ENCODE peak calls at places on chromosomes 3 and 15, in nine cellular contexts. H is AG09309, K is lower lobe of right lung, E is upper lobe of right lung, M is mammary epithelial cell, D is DND-41, F is mucosa of descending colon, A is GM12878, V is retinal pigment epithelial cell. T is an unnamed sample.

GRCh38 chr15:35141743-35142356 is 56.8 kb upstream of the NANOGP8 start:
- DNase-seq in H (peak), K (no peak), F (no peak), E (no peak), M (peak), D (no peak), V (peak), A (no peak), T (no peak)

GRCh38 chr15:98292442-98293240 is 332.1 kb downstream of the ARRDC4 start:
- DNase-seq in H (no peak), V (no peak), D (peak), E (peak), M (peak), F (peak), K (no peak), A (no peak), T (peak)

GRCh38 chr15:98776607-98777281 is 128.4 kb downstream of the IGF1R start:
- DNase-seq in D (peak), H (no peak), M (peak), V (peak), K (peak), A (peak), F (no peak), E (peak), T (no peak)

GRCh38 chr15:69126054-69126469 is 34.4 kb upstream of the GLCE start:
- DNase-seq in H (peak), V (no peak), A (no peak), F (no peak), K (no peak), E (no peak), M (no peak), D (no peak), T (no peak)

GRCh38 chr15:74320358-74321247 is 46.8 kb downstream of the CYP11A1 start:
- DNase-seq in V (no peak), F (peak), E (no peak), M (peak), K (no peak), A (no peak), H (no peak), D (peak), T (no peak)

GRCh38 chr3:42009456-42009855 is 47.6 kb upstream of the ULK4 start:
- DNase-seq in M (no peak), E (no peak), D (no peak), A (no peak), K (no peak), V (no peak), H (no peak), F (no peak), T (no peak)

GRCh38 chr3:196553551-196553950 is 14.8 kb downstream of the WDR53 start:
- DNase-seq in D (no peak), H (no peak), E (no peak), V (no peak), A (no peak), F (no peak), K (no peak), M (no peak), T (no peak)

GRCh38 chr3:101085752-101086151 is 92.5 kb upstream of the ABI3BP start:
- DNase-seq in A (no peak), H (no peak), V (no peak), K (no peak), F (no peak), D (no peak), E (no peak), M (no peak), T (no peak)

GRCh38 chr15:91549581-91549980 is 303.9 kb upstream of the SLCO3A1 start:
- DNase-seq in D (no peak), H (no peak), E (no peak), M (no peak), F (no peak), K (no peak), A (no peak), V (no peak), T (no peak)

GRCh38 chr3:32325957-32326356 is 65.7 kb upstream of the CMTM7 start:
- DNase-seq in V (peak), E (no peak), F (no peak), M (peak), A (no peak), K (no peak), H (no peak), D (no peak), T (no peak)

GRCh38 chr3:142633073-142633472 is 36.9 kb downstream of the PLS1 start:
- DNase-seq in V (no peak), D (no peak), F (no peak), H (no peak), K (no peak), E (no peak), M (no peak), A (no peak), T (no peak)

GRCh38 chr15:83250766-83251165 is 33.7 kb downstream of the BNC1 start:
- DNase-seq in K (no peak), H (no peak), A (no peak), M (peak), F (no peak), E (no peak), D (no peak), V (no peak), T (no peak)

GRCh38 chr15:29672923-29673809 is 149.1 kb downstream of the TJP1 start:
- DNase-seq in M (no peak), A (no peak), D (no peak), V (no peak), E (no peak), F (no peak), H (no peak), K (no peak), T (no peak)

GRCh38 chr3:149860881-149861280 is 47.9 kb downstream of the RNF13 start:
- DNase-seq in H (no peak), D (no peak), M (no peak), A (no peak), E (no peak), V (peak), F (no peak), K (no peak), T (no peak)

GRCh38 chr3:160755776-160756304 is at the start of gene PPM1L:
- DNase-seq in H (no peak), F (peak), E (peak), D (peak), K (peak), M (peak), V (no peak), A (no peak), T (peak)

GRCh38 chr15:79185199-79185598 is 94.6 kb upstream of the RASGRF1 start:
- DNase-seq in E (no peak), A (no peak), V (no peak), H (no peak), D (peak), F (no peak), M (no peak), K (no peak), T (no peak)

GRCh38 chr3:77902675-77903074 is 862.8 kb downstream of the ROBO2 start:
- DNase-seq in K (no peak), F (no peak), D (no peak), H (no peak), M (no peak), A (no peak), V (no peak), E (no peak), T (no peak)

GRCh38 chr15:95664435-95664834 is 666.1 kb upstream of the NR2F2 start:
- DNase-seq in H (no peak), E (no peak), M (no peak), K (no peak), F (no peak), V (peak), D (no peak), A (no peak), T (no peak)

GRCh38 chr15:83372434-83372873 is 74.7 kb upstream of the SH3GL3 start:
- DNase-seq in M (peak), A (no peak), F (no peak), V (peak), E (no peak), H (no peak), K (no peak), D (peak), T (no peak)

GRCh38 chr15:62124176-62124952 is 40.7 kb downstream of the C2CD4B start:
- DNase-seq in K (no peak), E (no peak), F (no peak), A (no peak), H (no peak), D (peak), V (no peak), M (no peak), T (no peak)

GRCh38 chr15:29822685-29823459 is 604 bp upstream of the TJP1 start:
- DNase-seq in V (peak), E (peak), K (peak), F (peak), D (no peak), A (no peak), H (no peak), M (peak), T (peak)

GRCh38 chr15:67190813-67191212 is 63.6 kb downstream of the AAGAB start:
- DNase-seq in A (no peak), V (no peak), F (no peak), H (no peak), M (no peak), E (no peak), D (no peak), K (no peak), T (peak)

GRCh38 chr3:129422897-129423296 is 5.5 kb downstream of the EFCAB12 start:
- DNase-seq in E (no peak), H (no peak), V (no peak), M (no peak), F (no peak), A (no peak), D (no peak), K (no peak), T (no peak)

GRCh38 chr3:62888778-62889177 is 13.6 kb upstream of the CADPS start:
- DNase-seq in A (no peak), E (no peak), H (no peak), D (no peak), F (no peak), V (no peak), M (no peak), K (no peak), T (no peak)

GRCh38 chr3:56971816-56972215 is 88.6 kb upstream of the SPATA12 start:
- DNase-seq in F (no peak), H (no peak), E (no peak), M (no peak), D (no peak), K (no peak), A (no peak), V (no peak), T (no peak)

GRCh38 chr15:62706361-62706760 is 336.2 kb upstream of the TPM1 start:
- DNase-seq in V (peak), A (no peak), F (no peak), K (no peak), H (no peak), E (no peak), M (peak), D (no peak), T (no peak)

GRCh38 chr15:27249723-27250160 is 278.8 kb downstream of the GABRG3 start:
- DNase-seq in A (no peak), K (no peak), E (no peak), M (no peak), H (no peak), V (no peak), F (no peak), D (no peak), T (no peak)

GRCh38 chr15:50911001-50911400 is 2.5 kb downstream of the AP4E1 start:
- DNase-seq in A (no peak), H (no peak), E (no peak), K (no peak), V (no peak), F (no peak), D (no peak), M (no peak), T (no peak)

GRCh38 chr3:16143870-16144568 is 30.5 kb upstream of the GALNT15 start:
- DNase-seq in D (no peak), F (no peak), A (no peak), M (no peak), K (no peak), H (no peak), V (no peak), E (no peak), T (no peak)

GRCh38 chr15:91224750-91225380 is 124.8 kb downstream of the SV2B start:
- DNase-seq in D (peak), K (no peak), M (peak), A (peak), E (no peak), H (no peak), V (no peak), F (no peak), T (no peak)

GRCh38 chr3:158104346-158105020 is 1.7 kb downstream of the SHOX2 start:
- DNase-seq in E (no peak), H (no peak), F (no peak), M (no peak), A (no peak), K (no peak), V (no peak), D (no peak), T (no peak)
- TF ChIP-seq CTCF in E (no peak), H (no peak), F (no peak), M (no peak), A (no peak), K (no peak), V (no peak), D (no peak), T (no peak)

GRCh38 chr3:180595536-180595935 is 6.4 kb upstream of the TTC14 start:
- DNase-seq in E (no peak), V (no peak), M (no peak), D (no peak), A (no peak), H (no peak), K (no peak), F (no peak), T (no peak)

GRCh38 chr3:180600473-180600872 is 1.5 kb upstream of the TTC14 start:
- DNase-seq in V (no peak), D (no peak), M (no peak), E (no peak), F (no peak), K (no peak), H (no peak), A (no peak), T (no peak)

GRCh38 chr3:180590396-180590795 is 11.6 kb upstream of the TTC14 start:
- DNase-seq in D (no peak), K (no peak), A (no peak), E (no peak), F (no peak), M (no peak), V (no peak), H (no peak), T (no peak)

DNA sequence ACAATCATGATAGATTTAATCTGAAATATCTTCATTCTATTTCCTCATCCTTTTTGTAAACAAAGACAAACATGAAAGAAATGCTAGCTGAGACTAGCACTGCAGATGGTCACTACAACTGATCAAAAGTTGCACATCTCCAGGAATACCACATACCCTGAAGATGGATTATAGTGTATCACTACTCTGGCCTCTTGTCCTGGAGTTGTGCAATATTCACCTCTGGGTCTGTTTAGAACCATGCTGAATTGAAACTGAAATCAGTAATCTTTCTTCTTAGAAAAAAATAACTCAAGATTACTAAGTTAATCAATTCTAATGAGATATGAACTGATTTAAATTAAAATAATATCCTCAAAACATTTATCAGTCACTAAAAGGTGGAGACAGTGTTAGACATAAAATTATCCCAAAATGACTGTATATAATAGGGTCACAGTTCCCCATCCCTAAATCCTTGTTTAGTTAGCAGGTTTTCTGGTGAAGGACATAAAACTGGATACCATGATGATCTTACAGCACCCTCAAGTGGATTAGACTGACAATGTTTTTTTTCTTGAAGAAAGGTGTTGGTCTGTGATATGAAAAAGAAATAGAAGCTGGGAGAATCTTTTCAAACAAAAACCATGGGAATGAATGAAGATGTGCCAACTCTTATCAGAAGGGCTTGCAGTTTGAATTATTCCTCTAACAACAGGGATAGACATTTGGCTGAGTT is 7.2 kb upstream of the TTC14 start:
- DNase-seq in H (peak), E (no peak), M (peak), A (peak), K (no peak), V (peak), D (no peak), F (no peak), T (no peak)
- TF ChIP-seq CTCF in H (peak), E (peak), M (peak), A (peak), K (no peak), V (peak), D (peak), F (no peak), T (peak)

DNA sequence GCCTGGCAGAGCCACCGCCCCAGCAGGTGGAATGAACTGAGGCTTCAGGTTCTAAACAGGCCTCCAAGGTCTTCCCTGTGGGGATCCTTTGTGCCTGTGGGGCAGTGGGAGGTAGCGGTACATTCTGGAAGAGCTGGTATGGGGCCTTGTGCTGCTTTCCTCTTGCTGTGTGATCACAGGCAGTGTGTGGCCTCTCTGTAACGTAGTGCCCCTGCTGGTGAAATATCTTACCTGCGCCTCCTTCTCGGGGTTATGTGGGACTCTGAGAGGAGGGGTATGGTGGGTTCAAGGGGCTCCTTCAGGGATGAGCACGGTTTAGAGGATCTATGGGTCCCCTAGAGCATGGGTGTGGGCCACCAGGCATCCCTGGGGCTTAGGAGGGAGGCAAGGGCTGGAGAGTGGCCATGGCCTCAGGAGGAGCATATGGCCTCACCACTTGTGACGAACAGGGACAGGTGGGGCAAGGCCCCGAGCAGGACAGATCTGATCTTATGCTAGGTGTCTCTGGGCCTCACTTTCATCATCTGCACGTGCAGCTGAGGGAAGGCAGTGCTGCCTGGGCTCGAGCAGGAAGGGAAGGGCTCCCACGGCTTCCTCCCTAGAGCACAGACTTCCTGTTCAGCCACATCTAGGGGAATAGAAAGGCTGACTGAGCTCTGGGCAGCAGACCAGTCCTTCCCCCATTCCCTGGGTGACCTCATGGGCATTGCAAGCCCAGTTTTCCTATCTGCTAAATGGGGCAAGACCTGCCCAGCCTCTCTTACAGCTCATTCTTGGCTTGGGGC is 1.9 kb upstream of the ALS2CL start:
- DNase-seq in M (no peak), A (no peak), H (no peak), E (peak), V (no peak), K (peak), F (peak), D (peak), T (no peak)
- TF ChIP-seq CTCF in M (peak), A (peak), H (peak), E (peak), V (peak), K (peak), F (no peak), D (peak), T (peak)

GRCh38 chr3:189080745-189081144 is 91.0 kb upstream of the TPRG1 start:
- DNase-seq in M (no peak), D (peak), E (no peak), F (no peak), A (no peak), H (no peak), V (no peak), K (no peak), T (no peak)
- TF ChIP-seq CTCF in M (no peak), D (no peak), E (no peak), F (no peak), A (no peak), H (no peak), V (no peak), K (no peak), T (no peak)

GRCh38 chr3:14410501-14411165 is 8.2 kb downstream of the SLC6A6 start:
- DNase-seq in E (peak), M (peak), H (peak), K (peak), F (no peak), V (peak), D (no peak), A (no peak), T (no peak)

GRCh38 chr3:14413381-14414071 is 11.1 kb downstream of the SLC6A6 start:
- DNase-seq in D (no peak), E (peak), M (no peak), F (no peak), V (no peak), H (no peak), A (no peak), K (peak), T (no peak)

GRCh38 chr3:14412831-14413380 is 10.5 kb downstream of the SLC6A6 start:
- DNase-seq in A (no peak), D (no peak), M (no peak), F (no peak), K (no peak), V (no peak), E (no peak), H (no peak), T (no peak)

GRCh38 chr3:14411166-14411526 is 8.7 kb downstream of the SLC6A6 start:
- DNase-seq in M (no peak), A (no peak), V (no peak), E (peak), K (peak), D (no peak), H (no peak), F (no peak), T (no peak)

GRCh38 chr3:14411988-14412387 is 9.6 kb downstream of the SLC6A6 start:
- DNase-seq in F (no peak), A (no peak), H (no peak), D (no peak), V (no peak), K (no peak), E (no peak), M (no peak), T (no peak)
- TF ChIP-seq CTCF in F (no peak), A (peak), H (peak), D (peak), V (peak), K (no peak), E (no peak), M (no peak), T (peak)

GRCh38 chr15:75688278-75688557 is 24.4 kb downstream of the CSPG4 start:
- DNase-seq in D (no peak), H (no peak), M (no peak), F (no peak), K (no peak), V (no peak), E (no peak), A (no peak), T (no peak)

GRCh38 chr15:75682181-75683135 is 30.2 kb downstream of the CSPG4 start:
- DNase-seq in D (no peak), M (no peak), E (no peak), V (no peak), A (no peak), F (no peak), K (no peak), H (no peak), T (no peak)

GRCh38 chr15:75685195-75685594 is 27.5 kb downstream of the CSPG4 start:
- DNase-seq in E (no peak), A (no peak), H (no peak), F (no peak), D (no peak), K (no peak), M (no peak), V (no peak), T (no peak)

GRCh38 chr15:75687486-75688277 is 25.0 kb downstream of the CSPG4 start:
- DNase-seq in D (no peak), A (no peak), V (no peak), F (no peak), M (no peak), H (no peak), E (no peak), K (no peak), T (no peak)

GRCh38 chr15:75684648-75685047 is 28.0 kb downstream of the CSPG4 start:
- DNase-seq in K (no peak), A (no peak), M (no peak), H (no peak), D (no peak), E (no peak), F (no peak), V (no peak), T (no peak)
- TF ChIP-seq CTCF in K (no peak), A (no peak), M (no peak), H (no peak), D (no peak), E (no peak), F (no peak), V (no peak), T (no peak)

GRCh38 chr3:178152988-178153387 is 383.2 kb upstream of the KCNMB2 start:
- DNase-seq in M (no peak), H (no peak), K (no peak), F (no peak), D (no peak), E (no peak), A (no peak), V (no peak), T (no peak)

GRCh38 chr3:178146406-178146831 is 389.8 kb upstream of the KCNMB2 start:
- DNase-seq in A (no peak), K (no peak), H (peak), D (no peak), M (no peak), V (peak), F (no peak), E (no peak), T (no peak)

GRCh38 chr3:178155521-178155920 is 380.7 kb upstream of the KCNMB2 start:
- DNase-seq in M (no peak), D (no peak), A (no peak), E (no peak), K (no peak), F (no peak), H (no peak), V (no peak), T (no peak)

GRCh38 chr3:178152010-178152409 is 384.2 kb upstream of the KCNMB2 start:
- DNase-seq in E (no peak), D (no peak), V (no peak), F (no peak), K (no peak), M (no peak), H (no peak), A (no peak), T (no peak)
- TF ChIP-seq CTCF in E (no peak), D (no peak), V (no peak), F (no peak), K (no peak), M (no peak), H (no peak), A (no peak), T (no peak)

GRCh38 chr3:140128217-140129137 is 193.5 kb downstream of the CLSTN2 start:
- DNase-seq in D (peak), F (peak), V (no peak), A (no peak), M (peak), H (no peak), K (peak), E (peak), T (no peak)
- TF ChIP-seq CTCF in D (peak), F (no peak), V (peak), A (peak), M (peak), H (peak), K (peak), E (peak), T (peak)

T was measured in type B pancreatic cell.